ENCODE peak calls at places on chromosomes 4 and X, in four cellular contexts. B is CD8-positive, alpha-beta T cell; S is cardiac muscle cell; T is IMR-90. I is an unnamed sample.
A peak's percentile ranks its signal among the peaks of the same experiment; 100 is the strongest.

GRCh38 chrX:148580016-148580415 is 79.6 kb downstream of the AFF2 start:
- DNase-seq in S (no peak), T (no peak), B (no peak), I (no peak)

GRCh38 chr4:73702796-73703287 is 37.5 kb upstream of the CXCL8 start:
- DNase-seq in B (no peak), S (no peak), T (peak; percentile 49), I (no peak)

GRCh38 chr4:40121515-40121914 is 64.9 kb downstream of the N4BP2 start:
- DNase-seq in T (peak; percentile 89), B (no peak), S (peak; percentile 50), I (no peak)

GRCh38 chrX:66635360-66635759 is 3.5 kb downstream of the EDA2R start:
- DNase-seq in B (no peak), T (peak; percentile 86), S (peak; percentile 72), I (no peak)

GRCh38 chr4:119730644-119730995 is 102.0 kb upstream of the PDE5A start:
- DNase-seq in S (no peak), B (no peak), T (peak; percentile 21), I (no peak)

GRCh38 chrX:86051741-86052140 is 4.4 kb upstream of the CHM start:
- DNase-seq in S (no peak), T (no peak), B (no peak), I (no peak)

GRCh38 chr4:176002007-176002623 is 63.5 kb upstream of the WDR17 start:
- DNase-seq in T (no peak), S (no peak), B (no peak), I (peak; percentile 74)

GRCh38 chr4:153223935-153224334 is 19.7 kb downstream of the TRIM2 start:
- DNase-seq in B (no peak), S (no peak), T (peak; percentile 46), I (no peak)

GRCh38 chrX:45900751-45901150 is 644.5 kb downstream of the ZNF674 start:
- DNase-seq in S (peak; percentile 62), B (no peak), T (no peak), I (no peak)

GRCh38 chr4:73152893-73153292 is 83.4 kb upstream of the COX18 start:
- DNase-seq in B (no peak), T (no peak), S (peak; percentile 28), I (no peak)

GRCh38 chrX:13598877-13599276 is 29.5 kb downstream of the EGFL6 start:
- DNase-seq in S (peak; percentile 6), T (peak; percentile 4), B (no peak), I (no peak)

GRCh38 chr4:814312-814850 is 11.5 kb downstream of the CPLX1 start:
- DNase-seq in B (no peak), S (no peak), T (no peak), I (no peak)

GRCh38 chr4:808860-809570 is 16.9 kb downstream of the CPLX1 start:
- DNase-seq in T (no peak), S (peak; percentile 19), B (no peak), I (peak; percentile 38)

GRCh38 chr4:818106-818921 is 7.6 kb downstream of the CPLX1 start:
- DNase-seq in T (no peak), S (no peak), B (no peak), I (no peak)

GRCh38 chr4:815464-816146 is 10.3 kb downstream of the CPLX1 start:
- DNase-seq in B (no peak), T (no peak), S (no peak), I (no peak)

GRCh38 chr4:813900-814299 is 12.0 kb downstream of the CPLX1 start:
- DNase-seq in S (no peak), B (no peak), T (no peak), I (no peak)
- H3K4me3 ChIP-seq in S (no peak overlapping the region), B (no peak overlapping the region), T (no peak overlapping the region), I (no peak overlapping the region)

GRCh38 chrX:50910685-50911176 is at the start of gene BMP15:
- DNase-seq in T (no peak), B (no peak), S (no peak), I (no peak)

DNA sequence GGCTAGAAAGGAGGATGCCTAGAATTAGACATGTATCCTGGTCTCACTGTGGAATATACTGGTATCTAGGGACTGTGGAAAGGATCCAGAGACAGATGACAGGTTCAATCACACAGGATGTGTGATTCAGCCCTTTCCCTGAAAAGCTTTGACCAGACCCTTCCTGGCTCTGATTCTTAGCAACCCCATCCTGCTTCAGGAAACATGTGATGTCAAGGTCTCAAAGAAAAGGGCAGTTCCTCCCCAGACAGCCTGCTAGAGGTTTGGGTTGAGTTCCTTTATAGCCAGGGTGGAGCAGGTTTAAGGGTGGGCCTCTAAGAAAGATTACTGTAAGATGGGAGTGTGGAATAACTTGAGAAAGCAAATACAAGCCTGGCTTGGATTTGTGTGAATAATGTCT is 3.0 kb downstream of the BMP15 start:
- DNase-seq in B (no peak), S (peak; percentile 7), T (no peak), I (no peak)
- TF ChIP-seq CTCF in B (no peak), S (no peak), T (no peak), I (no peak)

DNA sequence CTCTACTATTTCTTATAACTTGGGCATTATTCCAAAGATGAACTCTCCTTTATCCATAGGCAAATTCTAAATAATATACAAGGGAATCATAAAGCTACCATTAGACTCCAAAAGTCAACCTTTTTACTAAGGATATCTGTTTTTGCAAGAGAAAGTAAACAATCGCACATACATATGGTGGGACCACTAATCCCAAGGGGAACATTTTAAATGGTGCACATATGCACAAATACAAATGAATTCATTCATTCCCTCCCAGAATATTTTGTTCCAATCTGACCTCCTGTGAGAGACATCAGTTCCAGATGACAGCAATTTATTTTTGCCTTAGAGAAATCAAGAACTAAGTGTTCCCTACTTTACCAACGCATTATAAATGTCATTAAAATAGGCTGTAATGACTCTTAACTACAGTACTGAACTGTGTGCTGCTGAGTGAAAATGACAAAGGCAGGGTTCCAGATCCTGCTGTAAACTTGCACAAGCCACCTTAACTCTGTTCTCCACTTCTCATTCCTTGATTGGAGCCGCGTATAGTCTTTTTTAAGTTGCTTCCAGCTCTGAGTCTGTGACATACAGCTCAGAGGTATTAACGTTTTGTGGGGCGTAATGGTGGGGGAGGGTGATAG is 2.0 kb downstream of the DHX15 start:
- DNase-seq in S (peak; percentile 10), T (no peak), B (no peak), I (no peak)
- H3K4me1 ChIP-seq in S (peaks cover 14% of the 10 kb centered on the region), T (peaks cover 8% of the 10 kb centered on the region), B (peaks cover 30% of the 10 kb centered on the region), I (peaks cover 20% of the 10 kb centered on the region)

GRCh38 chr4:10733016-10733415 is 48.4 kb upstream of the CLNK start:
- DNase-seq in B (no peak), S (no peak), T (no peak), I (no peak)

GRCh38 chr4:10731690-10732089 is 47.1 kb upstream of the CLNK start:
- DNase-seq in S (no peak), B (no peak), T (no peak), I (no peak)

GRCh38 chr4:10733486-10733885 is 48.9 kb upstream of the CLNK start:
- DNase-seq in B (no peak), T (no peak), S (no peak), I (no peak)

GRCh38 chr4:10731162-10731561 is 46.6 kb upstream of the CLNK start:
- DNase-seq in S (no peak), T (no peak), B (no peak), I (no peak)

DNA sequence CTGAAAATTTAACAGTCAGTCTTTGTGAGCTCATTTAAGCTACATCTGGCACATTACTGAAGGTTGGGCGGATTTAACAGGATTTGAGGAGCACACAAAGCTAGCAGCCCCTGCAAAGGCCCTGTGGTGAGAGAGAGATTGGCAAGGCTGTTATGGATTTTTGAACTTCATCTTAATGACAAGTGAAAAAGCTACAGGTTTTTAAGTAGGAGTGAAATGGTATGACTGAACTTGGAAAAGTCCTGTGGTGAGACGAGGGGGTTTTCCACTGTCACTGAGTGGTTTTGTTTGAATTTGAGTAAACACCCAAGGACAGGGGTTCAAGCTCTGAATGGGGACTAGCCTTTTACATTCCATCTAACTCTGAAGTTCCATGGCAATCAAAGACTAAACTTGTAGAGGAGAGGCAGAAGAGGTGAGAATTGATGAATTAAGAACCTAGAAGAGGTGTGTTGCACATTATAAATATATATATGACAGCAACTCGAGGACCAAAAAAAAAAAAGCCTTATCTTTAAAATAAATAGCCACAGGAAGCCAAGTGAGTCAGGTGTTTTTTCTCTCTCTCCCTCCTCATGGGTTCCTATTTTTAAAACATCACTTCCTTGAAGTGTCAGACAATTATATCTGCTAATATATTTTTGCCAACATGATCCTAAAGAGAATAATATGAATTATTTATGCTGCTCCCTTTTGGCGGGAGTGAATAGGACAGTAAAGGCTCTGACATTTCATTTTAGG is 47.8 kb upstream of the CLNK start:
- DNase-seq in B (no peak), T (no peak), S (no peak), I (no peak)
- H3K4me3 ChIP-seq in B (no peak overlapping the region), T (no peak overlapping the region), S (no peak overlapping the region), I (no peak overlapping the region)

I was measured in pancreas.